ENCODE peak calls at places on chromosomes 16 and 17, in six cellular contexts. U, Z, X, J, P and N are unnamed samples.

GRCh38 chr17:31594416-31594815 is 202.9 kb downstream of the RAB11FIP4 start:
- DNase-seq in U (no peak), Z (no peak), X (no peak), J (no peak), P (no peak), N (no peak)

GRCh38 chr16:86510465-86511261 is at the start of gene FOXF1:
- DNase-seq in U (no peak), Z (peak), X (no peak), J (no peak), P (no peak), N (peak)

GRCh38 chr16:30884760-30885159 is 9.1 kb downstream of the BCL7C start:
- DNase-seq in U (no peak), Z (no peak), X (no peak), J (no peak), P (no peak), N (no peak)

GRCh38 chr16:89344846-89345577 is 127.5 kb downstream of the ZNF778 start:
- DNase-seq in U (no peak), Z (no peak), X (no peak), J (no peak), P (no peak), N (peak)

GRCh38 chr16:11107781-11108465 is 148.1 kb downstream of the SOCS1 start:
- DNase-seq in U (no peak), Z (peak), X (no peak), J (no peak), P (no peak), N (no peak)

GRCh38 chr17:76566988-76567431 is 18.6 kb downstream of the ST6GALNAC2 start:
- DNase-seq in U (no peak), Z (no peak), X (no peak), J (no peak), P (no peak), N (no peak)

GRCh38 chr17:27569257-27569722 is 61.7 kb upstream of the LGALS9 start:
- DNase-seq in U (no peak), Z (peak), X (peak), J (no peak), P (no peak), N (no peak)

GRCh38 chr16:79768594-79768993 is 168.1 kb upstream of the MAF start:
- DNase-seq in U (no peak), Z (no peak), X (no peak), J (no peak), P (no peak), N (no peak)

GRCh38 chr17:10099051-10099571 is 99.3 kb downstream of the GAS7 start:
- DNase-seq in U (peak), Z (peak), X (no peak), J (no peak), P (no peak), N (no peak)

GRCh38 chr16:1146409-1146808 is 6.5 kb upstream of the CACNA1H start:
- DNase-seq in U (no peak), Z (no peak), X (no peak), J (no peak), P (no peak), N (no peak)

GRCh38 chr17:56475121-56475520 is 118.4 kb upstream of the NOG start:
- DNase-seq in U (no peak), Z (no peak), X (no peak), J (no peak), P (no peak), N (no peak)

GRCh38 chr16:69089091-69089912 is 16.2 kb upstream of the HAS3 start:
- DNase-seq in U (no peak), Z (no peak), X (no peak), J (no peak), P (no peak), N (peak)

GRCh38 chr16:31186930-31187807 is 7.2 kb downstream of the FUS start:
- DNase-seq in U (no peak), Z (no peak), X (no peak), J (no peak), P (no peak), N (no peak)

GRCh38 chr17:30954046-30954805 is 16.6 kb upstream of the RNF135 start:
- DNase-seq in U (no peak), Z (no peak), X (no peak), J (no peak), P (no peak), N (no peak)

GRCh38 chr17:17300624-17301568 is 2.3 kb upstream of the NT5M start:
- DNase-seq in U (no peak), Z (peak), X (no peak), J (peak), P (peak), N (peak)